ENCODE peak calls at places on chromosomes 7 and 10, in eight cellular contexts. V is body of pancreas, K is H1, X is heart left ventricle, O is ovary, E is transverse colon, U is gastrocnemius medialis, S is IMR-90. A is an unnamed sample.
A peak's percentile ranks its signal among the peaks of the same experiment; 100 is the strongest.

GRCh38 chr10:72306215-72306760 is 32.6 kb downstream of the DDIT4 start:
- DNase-seq in S (no peak), K (no peak), E (no peak), U (no peak), O (no peak), V (no peak), X (no peak), A (no peak)

GRCh38 chr7:144854839-144855424 is 19.1 kb upstream of the TPK1 start:
- DNase-seq in E (no peak), X (no peak), V (no peak), K (no peak), U (no peak), O (no peak), S (no peak), A (no peak)

GRCh38 chr7:20136647-20137046 is 80.5 kb downstream of the MACC1 start:
- DNase-seq in U (no peak), E (no peak), S (no peak), K (no peak), O (no peak), V (no peak), X (no peak), A (no peak)

GRCh38 chr7:3573151-3573550 is 272.1 kb downstream of the SDK1 start:
- DNase-seq in S (no peak), X (no peak), K (no peak), U (no peak), O (no peak), V (no peak), E (no peak), A (no peak)

GRCh38 chr7:149459540-149460433 is 1.1 kb downstream of the ZNF777 start:
- DNase-seq in S (no peak), K (no peak), U (no peak), E (no peak), O (no peak), V (no peak), X (no peak), A (no peak)

GRCh38 chr10:42921951-42922350 is 139.4 kb downstream of the BMS1 start:
- DNase-seq in K (no peak), U (no peak), S (no peak), X (no peak), V (no peak), O (no peak), E (no peak), A (no peak)

GRCh38 chr10:129741280-129741977 is 222.6 kb downstream of the EBF3 start:
- DNase-seq in K (no peak), O (no peak), U (no peak), X (no peak), V (peak; percentile 8), S (no peak), E (no peak), A (peak; percentile 25)

GRCh38 chr10:119333146-119333792 is 125.9 kb downstream of the GRK5 start:
- DNase-seq in S (peak; percentile 70), K (no peak), V (no peak), U (no peak), E (no peak), X (peak; percentile 18), O (no peak), A (no peak)

DNA sequence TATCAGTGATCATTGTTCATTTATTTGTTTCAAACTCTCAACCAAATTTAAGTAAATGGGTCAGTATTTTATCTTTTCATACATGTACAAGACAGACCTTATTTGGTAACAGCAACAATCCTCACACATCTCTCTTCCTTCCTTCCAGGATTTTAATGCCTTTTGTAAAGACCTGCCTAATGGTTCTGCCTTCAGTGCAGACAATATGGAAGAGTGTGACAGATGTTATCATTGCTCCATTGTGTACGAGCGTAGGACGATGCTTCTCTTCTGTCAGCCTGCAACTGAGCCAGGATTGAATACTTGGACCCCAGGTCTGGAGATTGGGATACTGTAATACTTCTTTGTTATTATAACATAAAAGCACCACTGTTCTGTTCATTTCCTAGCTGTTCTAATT is 6.3 kb downstream of the CAV2 start:
- DNase-seq in X (no peak), O (no peak), K (no peak), S (no peak), V (no peak), U (no peak), E (no peak), A (no peak)
- TF ChIP-seq POLR2A in X (no peak), O (no peak), K (no peak), S (no peak), V (no peak), U (no peak), E (no peak), A (no peak)

GRCh38 chr7:44463169-44463808 is 27.2 kb downstream of the NUDCD3 start:
- DNase-seq in O (no peak), S (no peak), K (no peak), V (no peak), X (peak; percentile 50), E (no peak), U (no peak), A (no peak)

GRCh38 chr7:44466300-44467216 is 23.9 kb downstream of the NUDCD3 start:
- DNase-seq in K (no peak), E (no peak), V (no peak), X (no peak), S (peak; percentile 76), U (no peak), O (no peak), A (no peak)

GRCh38 chr7:44460325-44460724 is 30.1 kb downstream of the NUDCD3 start:
- DNase-seq in K (no peak), S (no peak), O (no peak), V (no peak), X (no peak), U (no peak), E (peak; percentile 19), A (no peak)

GRCh38 chr7:44465490-44465889 is 25.0 kb downstream of the NUDCD3 start:
- DNase-seq in O (no peak), U (no peak), S (no peak), K (no peak), X (no peak), V (no peak), E (no peak), A (no peak)

GRCh38 chr7:44461387-44461786 is 29.1 kb downstream of the NUDCD3 start:
- DNase-seq in E (no peak), S (peak; percentile 79), V (no peak), O (no peak), K (no peak), X (no peak), U (no peak), A (no peak)
- H3K27ac ChIP-seq in E (no peak overlapping the region), S (peak overlapping the region; percentile 10), V (no peak overlapping the region), O (no peak overlapping the region), K (no peak overlapping the region), X (no peak overlapping the region), U (no peak overlapping the region), A (no peak overlapping the region)

GRCh38 chr10:14958872-14959220 is 342 bp upstream of the MEIG1 start:
- DNase-seq in E (no peak), V (no peak), O (no peak), X (no peak), U (no peak), S (no peak), K (no peak), A (no peak)

GRCh38 chr10:14953452-14954000 is 370 bp downstream of the DCLRE1C start:
- DNase-seq in K (no peak), X (peak; percentile 62), S (peak; percentile 67), V (peak; percentile 37), O (no peak), U (peak; percentile 2), E (peak; percentile 61), A (peak; percentile 75)

GRCh38 chr10:14954934-14955333 is 1.0 kb upstream of the DCLRE1C start:
- DNase-seq in X (no peak), O (no peak), V (no peak), K (no peak), E (no peak), U (no peak), S (no peak), A (no peak)

GRCh38 chr10:14954001-14954770 is at the start of gene DCLRE1C:
- DNase-seq in V (peak; percentile 91), X (peak; percentile 93), E (peak; percentile 96), O (peak; percentile 85), S (peak; percentile 91), U (peak; percentile 83), K (no peak), A (peak; percentile 94)

DNA sequence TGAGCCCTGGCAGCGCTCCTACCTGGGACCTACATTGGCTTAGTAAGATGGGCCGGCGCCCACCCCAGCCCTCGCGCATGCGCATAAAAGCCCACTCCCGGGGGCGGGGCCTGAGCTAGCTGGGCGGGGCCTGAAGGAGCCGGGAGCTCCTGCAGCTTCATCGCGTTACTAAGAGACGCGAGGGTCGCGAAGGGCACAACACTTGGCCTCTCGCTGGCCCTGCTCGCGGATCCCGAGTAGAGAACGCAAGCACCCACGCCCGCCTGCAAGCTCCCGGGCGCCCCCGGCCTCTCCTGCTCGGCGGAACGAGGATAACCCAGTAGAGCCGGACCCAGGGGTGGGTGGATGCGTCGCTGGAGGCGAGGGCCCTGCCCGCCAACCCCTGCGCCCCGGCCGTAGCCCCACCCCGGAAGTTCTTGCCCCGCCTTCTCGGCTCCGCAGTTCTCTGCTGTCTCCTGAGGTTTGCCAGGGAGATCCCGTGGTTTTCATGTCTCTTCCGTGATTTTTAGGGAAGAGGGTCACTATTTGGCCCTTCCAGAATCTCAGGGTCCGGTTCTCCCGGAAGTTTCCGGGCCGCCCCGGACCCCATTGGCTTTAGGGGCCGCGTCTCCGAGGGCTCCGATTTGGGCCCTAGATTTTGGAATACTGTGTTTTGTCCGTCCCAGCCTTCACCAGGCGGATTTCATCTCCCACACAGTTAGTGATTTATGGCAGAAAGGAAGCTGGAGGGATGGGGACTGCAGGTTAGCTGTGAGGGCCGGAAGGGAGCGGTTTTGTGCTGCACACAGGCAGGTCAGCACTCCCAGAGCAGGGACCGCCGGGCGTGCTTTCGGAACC is at the start of gene MEIG1:
- DNase-seq in O (peak; percentile 95), K (no peak), E (peak; percentile 94), U (peak; percentile 90), S (peak; percentile 90), X (peak; percentile 93), V (peak; percentile 92), A (peak; percentile 96)
- TF ChIP-seq POLR2A in O (peak; percentile 57), K (no peak), E (peak; percentile 69), U (peak; percentile 52), S (peak; percentile 64), X (peak; percentile 61), V (peak; percentile 38), A (peak; percentile 34)

GRCh38 chr10:102657984-102658724 is 13.9 kb downstream of the TRIM8 start:
- DNase-seq in K (no peak), V (peak; percentile 85), U (no peak), O (peak; percentile 55), S (peak; percentile 51), E (peak; percentile 70), X (peak; percentile 52), A (peak; percentile 59)

GRCh38 chr10:102658802-102659201 is 14.5 kb downstream of the TRIM8 start:
- DNase-seq in K (no peak), V (no peak), O (no peak), E (no peak), X (no peak), U (no peak), S (no peak), A (no peak)

GRCh38 chr10:102661614-102662133 is 17.4 kb downstream of the TRIM8 start:
- DNase-seq in K (no peak), O (no peak), V (no peak), U (no peak), X (no peak), S (no peak), E (no peak), A (no peak)

GRCh38 chr10:102657451-102657850 is 13.2 kb downstream of the TRIM8 start:
- DNase-seq in S (no peak), O (no peak), V (no peak), X (no peak), K (no peak), U (no peak), E (no peak), A (no peak)

DNA sequence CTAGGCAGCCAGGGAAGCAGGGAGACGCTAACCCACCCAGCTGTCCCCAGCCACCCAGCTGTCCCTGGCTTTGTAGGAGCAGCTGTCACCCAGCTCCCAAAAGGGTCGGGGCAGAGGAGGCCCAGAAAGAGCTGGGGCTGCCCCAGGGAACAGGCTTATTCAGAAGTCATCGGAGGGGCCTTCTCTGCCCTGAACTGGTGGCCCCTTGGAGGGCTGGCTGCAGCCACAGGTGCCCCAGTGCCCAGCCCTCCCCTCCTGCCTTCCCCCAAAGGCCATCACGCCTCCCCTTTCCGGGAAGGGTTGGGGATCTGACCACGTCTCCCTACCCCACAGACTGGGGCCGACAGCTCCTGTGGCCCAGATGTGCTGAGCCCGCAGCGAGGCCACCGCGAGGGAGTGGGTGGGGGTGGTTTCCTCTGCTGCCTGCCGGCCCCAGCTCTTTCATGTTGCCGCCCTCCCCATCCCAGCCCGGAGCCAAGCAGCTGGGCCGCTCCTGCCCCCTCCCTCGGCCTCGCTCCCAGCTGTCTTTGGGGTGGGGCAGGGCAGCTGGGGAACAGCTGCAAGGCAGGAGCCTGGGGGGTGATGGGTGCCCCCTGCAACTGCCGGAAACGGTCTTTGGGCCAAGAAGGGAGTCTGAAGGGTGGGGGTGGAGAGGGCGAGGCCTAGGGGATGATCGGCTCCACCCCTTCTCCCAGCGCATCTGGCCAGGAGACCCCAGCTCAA is 16.8 kb downstream of the TRIM8 start:
- DNase-seq in S (peak; percentile 73), U (no peak), X (peak; percentile 88), K (no peak), V (peak; percentile 56), O (peak; percentile 90), E (peak; percentile 84), A (peak; percentile 68)
- H3K27ac ChIP-seq in S (no peak overlapping the region), U (no peak overlapping the region), X (peak overlapping the region; percentile 44), K (no peak overlapping the region), V (peak overlapping the region; percentile 47), O (peak overlapping the region; percentile 32), E (peak overlapping the region; percentile 71), A (no peak overlapping the region)